ENCODE peak calls at places on chromosomes 1 and 21, in four cellular contexts. B is IMR-90, K is GM12878, Y is H1. F is an unnamed sample.

GRCh38 chr1:245039196-245039595 is 115.6 kb upstream of the KIF26B start:
- DNase-seq in B (no peak), Y (no peak), K (no peak), F (no peak)

GRCh38 chr1:235913311-235913710 is 46.6 kb upstream of the LYST start:
- DNase-seq in Y (no peak), K (no peak), B (peak), F (no peak)

GRCh38 chr1:63663301-63663700 is 70.1 kb downstream of the PGM1 start:
- DNase-seq in K (no peak), B (peak), Y (no peak), F (no peak)

GRCh38 chr1:48080343-48081255 is 83.4 kb upstream of the TRABD2B start:
- DNase-seq in K (no peak), B (no peak), Y (no peak), F (no peak)

GRCh38 chr1:167465751-167466150 is 52.6 kb downstream of the CD247 start:
- DNase-seq in B (no peak), Y (no peak), K (no peak), F (no peak)

GRCh38 chr1:183327429-183328290 is 90.5 kb downstream of the NMNAT2 start:
- DNase-seq in K (no peak), Y (no peak), B (no peak), F (no peak)

GRCh38 chr1:8426996-8427395 is 109.1 kb downstream of the SLC45A1 start:
- DNase-seq in K (no peak), B (no peak), Y (no peak), F (no peak)

GRCh38 chr1:2049517-2050481 is at the start of gene PRKCZ:
- DNase-seq in Y (peak), K (peak), B (no peak), F (peak)

GRCh38 chr1:43990271-43991199 is 864 bp upstream of the CCDC24 start:
- DNase-seq in K (no peak), Y (no peak), B (no peak), F (peak)

GRCh38 chr1:16392740-16393139 is 25.7 kb downstream of the SZRD1 start:
- DNase-seq in K (no peak), Y (no peak), B (peak), F (no peak)

GRCh38 chr1:230123280-230124186 is 56.5 kb downstream of the GALNT2 start:
- DNase-seq in Y (no peak), K (peak), B (peak), F (no peak)

GRCh38 chr1:91123319-91123718 is 101.5 kb upstream of the ZNF644 start:
- DNase-seq in B (no peak), Y (no peak), K (no peak), F (no peak)

GRCh38 chr1:68675336-68675735 is 178.5 kb upstream of the DEPDC1 start:
- DNase-seq in K (no peak), Y (no peak), B (no peak), F (no peak)

GRCh38 chr1:118291686-118292085 is 106.7 kb upstream of the SPAG17 start:
- DNase-seq in B (no peak), K (no peak), Y (no peak), F (no peak)

GRCh38 chr1:31814631-31815306 is 1.1 kb downstream of the SPOCD1 start:
- DNase-seq in B (no peak), K (no peak), Y (no peak), F (no peak)

GRCh38 chr1:33710989-33711388 is 152.9 kb upstream of the HMGB4 start:
- DNase-seq in Y (no peak), K (no peak), B (peak), F (no peak)

GRCh38 chr1:119390499-119390898 is 21.9 kb downstream of the HAO2 start:
- DNase-seq in K (no peak), Y (no peak), B (no peak), F (no peak)

GRCh38 chr1:64545118-64545916 is 75.4 kb downstream of the CACHD1 start:
- DNase-seq in Y (no peak), K (no peak), B (no peak), F (no peak)

GRCh38 chr1:93016171-93016570 is 54.9 kb upstream of the DIPK1A start:
- DNase-seq in B (peak), Y (no peak), K (no peak), F (no peak)

GRCh38 chr1:70945676-70946075 is 101.9 kb downstream of the PTGER3 start:
- DNase-seq in B (no peak), Y (no peak), K (no peak), F (no peak)

GRCh38 chr1:151815716-151816327 is 10.6 kb upstream of the LINGO4 start:
- DNase-seq in B (no peak), Y (no peak), K (no peak), F (no peak)

GRCh38 chr1:172682812-172683211 is 23.9 kb downstream of the FASLG start:
- DNase-seq in B (no peak), Y (no peak), K (no peak), F (no peak)

GRCh38 chr1:234725177-234726132 is 115.5 kb upstream of the IRF2BP2 start:
- DNase-seq in Y (no peak), K (no peak), B (no peak), F (no peak)

GRCh38 chr1:36095760-36096405 is 7.2 kb downstream of the ADPRS start:
- DNase-seq in Y (no peak), B (no peak), K (no peak), F (no peak)

GRCh38 chr1:11321656-11322491 is 48.9 kb downstream of the UBIAD1 start:
- DNase-seq in K (no peak), Y (no peak), B (no peak), F (no peak)

GRCh38 chr1:42953182-42954180 is 5.2 kb downstream of the SLC2A1 start:
- DNase-seq in Y (no peak), B (no peak), K (no peak), F (no peak)

GRCh38 chr1:12600880-12601633 is 17.0 kb downstream of the DHRS3 start:
- DNase-seq in K (no peak), B (no peak), Y (no peak), F (peak)

GRCh38 chr1:12658531-12659453 is 14.9 kb downstream of the AADACL4 start:
- DNase-seq in B (peak), K (peak), Y (peak), F (peak)

GRCh38 chr1:19260211-19261138 is 8.9 kb downstream of the MRTO4 start:
- DNase-seq in B (peak), Y (no peak), K (no peak), F (no peak)

GRCh38 chr1:81804320-81804719 is 3.6 kb downstream of the ADGRL2 start:
- DNase-seq in K (no peak), B (no peak), Y (no peak), F (no peak)

GRCh38 chr1:162666006-162666645 is 33.9 kb downstream of the DDR2 start:
- DNase-seq in K (no peak), Y (no peak), B (no peak), F (no peak)

GRCh38 chr1:110205591-110206155 is 4.4 kb upstream of the KCNC4 start:
- DNase-seq in B (no peak), Y (no peak), K (no peak), F (no peak)

GRCh38 chr1:198678901-198679329 is 40.1 kb downstream of the PTPRC start:
- DNase-seq in Y (no peak), B (no peak), K (no peak), F (no peak)

GRCh38 chr1:184686540-184686939 is 68.1 kb downstream of the EDEM3 start:
- DNase-seq in Y (no peak), K (no peak), B (peak), F (no peak)

GRCh38 chr1:61050541-61051454 is 31.6 kb upstream of the NFIA start:
- DNase-seq in Y (no peak), K (no peak), B (no peak), F (peak)

GRCh38 chr1:246448373-246448772 is 58.7 kb downstream of the SMYD3 start:
- DNase-seq in B (no peak), Y (no peak), K (no peak), F (no peak)

GRCh38 chr1:246454655-246455054 is 52.4 kb downstream of the SMYD3 start:
- DNase-seq in Y (no peak), K (no peak), B (no peak), F (no peak)

GRCh38 chr1:246447501-246447900 is 59.6 kb downstream of the SMYD3 start:
- DNase-seq in K (no peak), Y (no peak), B (peak), F (no peak)

GRCh38 chr1:246455487-246455886 is 51.6 kb downstream of the SMYD3 start:
- DNase-seq in Y (no peak), B (no peak), K (no peak), F (no peak)

GRCh38 chr1:246450485-246451251 is 56.4 kb downstream of the SMYD3 start:
- DNase-seq in B (peak), Y (no peak), K (no peak), F (peak)
- TF ChIP-seq CHD1 in B (no peak), Y (no peak), K (no peak), F (no peak)

GRCh38 chr1:6345460-6345859 is 48.1 kb downstream of the ACOT7 start:
- DNase-seq in K (no peak), B (no peak), Y (no peak), F (no peak)
- TF ChIP-seq CHD1 in K (no peak), B (no peak), Y (no peak), F (no peak)

GRCh38 chr21:42769183-42769819 is 110.0 kb downstream of the WDR4 start:
- DNase-seq in Y (no peak), B (no peak), K (no peak), F (no peak)

GRCh38 chr21:42769820-42770716 is 109.3 kb downstream of the WDR4 start:
- DNase-seq in K (no peak), Y (no peak), B (no peak), F (no peak)

GRCh38 chr21:42766756-42767560 is 112.4 kb downstream of the WDR4 start:
- DNase-seq in K (no peak), Y (no peak), B (no peak), F (no peak)

GRCh38 chr21:42767561-42767835 is 111.8 kb downstream of the WDR4 start:
- DNase-seq in K (no peak), B (no peak), Y (no peak), F (no peak)

DNA sequence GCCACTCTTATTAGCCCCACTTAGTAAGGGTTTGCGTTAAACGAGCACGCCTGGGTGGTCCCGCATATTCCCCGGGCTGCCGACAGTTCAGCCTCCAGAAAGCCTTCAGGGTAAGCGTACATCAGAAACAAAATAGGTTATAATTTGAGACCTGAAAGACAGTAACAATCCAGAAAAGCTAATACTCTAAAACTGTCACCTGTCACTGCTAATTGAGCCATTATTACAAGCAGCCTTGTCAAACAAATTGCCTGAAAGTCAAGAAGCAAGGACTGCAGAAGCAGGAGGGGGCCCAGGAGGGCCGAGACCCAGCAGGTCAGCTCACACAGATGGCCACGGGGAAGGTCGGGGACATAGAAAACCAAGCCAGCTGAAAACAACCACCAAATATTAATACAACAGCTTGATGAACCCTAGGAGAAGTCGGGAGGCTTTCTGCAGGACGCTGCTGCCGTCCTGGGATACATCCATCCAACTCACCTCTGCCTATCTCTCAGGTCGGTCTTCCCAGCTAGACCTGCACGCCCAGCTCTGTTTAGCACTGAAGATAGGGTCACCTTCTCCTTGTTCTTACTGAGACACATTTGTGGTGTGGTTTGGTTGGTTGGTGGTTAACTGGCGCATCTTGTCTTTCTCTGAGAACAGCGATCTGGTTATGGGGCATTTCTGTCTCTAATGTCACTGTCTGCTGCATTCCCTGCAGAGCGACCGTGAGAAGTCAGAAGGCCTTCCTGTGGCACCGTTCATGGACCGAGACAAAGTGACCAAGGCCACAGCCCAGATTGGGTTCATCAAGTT is 110.8 kb downstream of the WDR4 start:
- DNase-seq in Y (no peak), B (no peak), K (no peak), F (no peak)
- TF ChIP-seq CHD1 in Y (no peak), B (no peak), K (no peak), F (no peak)

GRCh38 chr1:28898267-28898955 is 16.0 kb upstream of the EPB41 start:
- DNase-seq in K (no peak), Y (no peak), B (no peak), F (no peak)

GRCh38 chr1:28902738-28903137 is 11.6 kb upstream of the EPB41 start:
- DNase-seq in K (no peak), B (no peak), Y (no peak), F (peak)

GRCh38 chr1:28897789-28898188 is 16.6 kb upstream of the EPB41 start:
- DNase-seq in Y (no peak), K (no peak), B (no peak), F (no peak)

GRCh38 chr1:28896609-28896986 is 17.8 kb upstream of the EPB41 start:
- DNase-seq in K (no peak), Y (no peak), B (no peak), F (no peak)

DNA sequence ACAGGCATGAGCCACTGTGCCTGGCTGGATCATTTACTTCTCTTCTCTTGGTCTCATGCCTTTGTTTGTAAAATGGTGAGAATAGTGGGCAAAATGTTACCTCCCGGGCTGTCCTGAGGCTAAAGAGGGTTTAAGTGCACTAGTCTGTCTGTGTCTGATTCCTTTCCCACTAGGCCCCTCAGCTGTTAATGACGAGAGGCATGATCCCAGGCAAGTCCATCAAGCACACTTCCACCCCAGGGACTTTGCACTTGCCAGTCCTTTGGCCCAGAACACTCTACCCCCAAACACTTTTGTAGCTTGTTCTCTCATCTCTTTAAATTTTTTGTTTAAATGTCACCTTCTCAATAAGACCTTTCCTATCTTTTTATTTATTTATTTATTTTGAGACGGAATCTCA is 13.8 kb upstream of the EPB41 start:
- DNase-seq in B (no peak), K (no peak), Y (no peak), F (no peak)
- TF ChIP-seq CHD1 in B (no peak), K (no peak), Y (no peak), F (no peak)

F was measured in K562.